ENCODE peak calls at places on chromosome 13, in seven cellular contexts. E is mesendoderm, R is mesenchymal stem cell, L is IMR-90, M is neuronal stem cell, S is H1, K is trophoblast cell. H is an unnamed sample. For H3K4me1, the result is how much of the 10 kb centered on the place peaks cover.

GRCh38 chr13:24670927-24671326 is 9.3 kb upstream of the ATP12A start:
- DNase-seq in L (no peak), E (peak), R (peak), S (no peak), K (peak), M (peak), H (peak)

GRCh38 chr13:91302070-91302469 is 45.4 kb upstream of the MIR17HG start:
- DNase-seq in S (no peak), L (no peak), M (no peak), K (no peak), R (no peak), E (no peak), H (no peak)

GRCh38 chr13:100954430-100955361 is 280.1 kb upstream of the TMTC4 start:
- DNase-seq in S (no peak), R (peak), K (no peak), M (no peak), L (peak), E (no peak), H (no peak)

GRCh38 chr13:42110410-42111155 is 62.1 kb downstream of the DGKH start:
- DNase-seq in L (peak), M (peak), R (peak), E (peak), K (peak), S (no peak), H (no peak)

GRCh38 chr13:24251525-24251924 is 57.9 kb upstream of the C1QTNF9 start:
- DNase-seq in E (no peak), L (no peak), R (no peak), M (no peak), K (no peak), S (no peak), H (no peak)

GRCh38 chr13:30846311-30846710 is 59.8 kb upstream of the MEDAG start:
- DNase-seq in M (no peak), K (no peak), S (no peak), L (peak), R (peak), E (no peak), H (no peak)

GRCh38 chr13:26007774-26008173 is 44.0 kb downstream of the SHISA2 start:
- DNase-seq in K (peak), E (no peak), S (no peak), M (no peak), R (peak), L (no peak), H (no peak)

GRCh38 chr13:43786766-43787517 is at the start of gene ENOX1:
- DNase-seq in E (peak), S (peak), L (peak), K (peak), R (peak), M (peak), H (peak)

GRCh38 chr13:19071161-19071936 is 110.3 kb downstream of the TUBA3C start:
- DNase-seq in R (no peak), S (no peak), E (no peak), L (no peak), K (no peak), M (no peak), H (no peak)

GRCh38 chr13:23909606-23910005 is 12.3 kb upstream of the C1QTNF9B start:
- DNase-seq in M (no peak), L (no peak), K (peak), S (no peak), E (no peak), R (no peak), H (no peak)

GRCh38 chr13:112531263-112531794 is 56.6 kb downstream of the TUBGCP3 start:
- DNase-seq in R (no peak), E (no peak), M (no peak), K (no peak), L (no peak), S (no peak), H (no peak)

GRCh38 chr13:20125129-20125782 is 35.6 kb downstream of the GJA3 start:
- DNase-seq in S (no peak), M (no peak), R (peak), K (peak), L (peak), E (no peak), H (peak)

GRCh38 chr13:31775686-31776085 is 36.4 kb downstream of the RXFP2 start:
- DNase-seq in E (no peak), K (no peak), R (no peak), M (no peak), L (no peak), S (no peak), H (no peak)

GRCh38 chr13:40578055-40578454 is 88.4 kb downstream of the FOXO1 start:
- DNase-seq in S (no peak), L (no peak), E (no peak), M (no peak), R (no peak), K (peak), H (no peak)

GRCh38 chr13:100484708-100485107 is 103.9 kb downstream of the GGACT start:
- DNase-seq in R (no peak), K (no peak), E (no peak), L (no peak), M (no peak), S (no peak), H (no peak)

GRCh38 chr13:83819156-83819555 is 63.1 kb downstream of the SLITRK1 start:
- DNase-seq in L (no peak), E (no peak), R (no peak), M (no peak), K (no peak), S (no peak), H (no peak)

GRCh38 chr13:87147076-87147475 is 524.1 kb upstream of the SLITRK5 start:
- DNase-seq in S (no peak), K (no peak), E (no peak), R (peak), L (peak), M (no peak), H (no peak)

GRCh38 chr13:90027409-90027808 is 1320.1 kb upstream of the MIR17HG start:
- DNase-seq in M (no peak), R (no peak), L (no peak), K (no peak), E (no peak), S (no peak), H (no peak)

GRCh38 chr13:75452564-75452963 is 29.4 kb downstream of the TBC1D4 start:
- DNase-seq in R (no peak), M (no peak), E (no peak), S (no peak), K (peak), L (no peak), H (no peak)

GRCh38 chr13:81610613-81611012 is 1269.7 kb upstream of the SPRY2 start:
- DNase-seq in K (no peak), M (no peak), E (no peak), S (no peak), R (peak), L (no peak), H (no peak)

GRCh38 chr13:38045278-38046048 is 175.9 kb upstream of the TRPC4 start:
- DNase-seq in E (peak), R (peak), K (peak), S (no peak), M (peak), L (peak), H (peak)

DNA sequence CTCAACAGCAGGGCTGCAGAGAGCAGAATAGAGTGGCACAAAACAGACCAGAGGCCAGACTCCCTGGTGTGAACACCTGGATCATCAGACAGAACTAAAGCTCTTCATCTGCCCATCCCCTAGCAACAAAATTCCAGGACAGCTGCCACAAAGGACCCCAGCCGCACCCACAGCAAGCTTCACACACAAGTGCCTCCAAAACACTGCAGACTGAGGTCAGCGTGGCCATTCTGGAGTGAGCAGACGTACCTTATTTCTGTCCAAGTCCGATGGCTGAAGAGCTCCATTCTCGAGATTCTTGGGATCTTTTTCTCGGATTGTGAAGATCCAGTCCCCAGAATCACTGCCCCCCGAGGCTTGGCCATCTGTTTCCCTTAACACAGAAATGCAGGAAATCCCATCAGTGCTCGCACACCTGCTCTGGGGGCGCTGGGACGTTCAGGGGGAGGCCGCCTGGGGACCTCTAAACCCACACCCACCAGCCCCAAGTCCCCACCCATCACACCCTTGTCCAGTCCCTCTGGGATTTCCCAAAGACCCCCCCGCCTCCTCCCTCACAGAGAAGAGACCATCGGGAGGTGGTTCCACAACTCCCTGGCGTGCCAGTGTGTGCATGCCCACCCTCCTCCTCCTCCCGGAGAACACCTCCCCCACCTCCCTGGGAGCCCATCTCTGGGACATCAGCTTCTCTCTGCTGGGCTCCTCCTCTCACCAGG is 115.2 kb downstream of the STK24 start:
- DNase-seq in R (no peak), M (no peak), S (no peak), L (no peak), K (no peak), E (no peak), H (no peak)
- H2BK5ac ChIP-seq in R (no peak), M (no peak), S (no peak), L (no peak), K (no peak), E (no peak), H (no peak)

GRCh38 chr13:46145950-46146349 is 36.0 kb downstream of the LCP1 start:
- DNase-seq in M (no peak), S (no peak), E (no peak), K (no peak), L (no peak), R (no peak), H (no peak)
- H2BK120ac ChIP-seq in M (no peak), S (no peak), E (no peak), K (no peak), L (no peak), R (no peak), H (no peak)

GRCh38 chr13:111219950-111220349 is 100.5 kb upstream of the TEX29 start:
- DNase-seq in E (peak), M (no peak), L (no peak), K (no peak), R (no peak), S (no peak), H (peak)
- H3K4me1 ChIP-seq in E (under half), M (under half), L (under half), K (under half), R (under half), S (under half), H (under half)

DNA sequence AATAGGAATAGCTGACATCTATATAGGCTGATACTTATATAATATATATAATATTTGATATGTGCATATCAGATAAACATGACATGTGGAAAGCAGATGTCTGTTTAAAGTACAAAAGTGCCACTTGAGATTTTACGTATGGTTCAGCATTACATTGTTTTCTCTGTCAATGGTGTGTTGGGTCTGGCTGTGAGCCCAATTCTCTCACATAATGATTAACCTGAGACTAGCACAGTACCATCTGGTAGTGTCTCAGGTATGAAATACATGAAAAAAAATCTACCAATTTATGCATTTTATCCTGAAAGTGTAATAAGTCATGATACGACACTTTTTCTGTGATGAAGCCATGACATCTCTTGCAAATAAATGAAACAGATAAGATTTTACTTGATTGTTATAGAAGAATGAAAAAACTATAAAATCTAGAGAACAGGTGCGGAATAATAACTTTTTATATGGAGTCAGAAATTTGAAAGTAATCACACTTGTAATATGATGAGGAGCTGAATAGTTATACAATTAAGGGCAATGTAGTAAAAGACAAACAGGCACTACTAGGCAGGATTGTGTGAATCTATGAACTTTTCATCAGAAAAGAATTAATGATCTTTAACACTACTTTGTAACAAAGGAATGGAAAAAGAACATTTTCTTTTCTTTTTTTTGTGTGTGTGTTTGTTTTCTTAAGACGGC is 1405.0 kb downstream of the OLFM4 start:
- DNase-seq in K (no peak), E (no peak), S (no peak), R (no peak), L (no peak), M (no peak), H (no peak)
- H2BK5ac ChIP-seq in K (no peak), E (no peak), S (no peak), R (no peak), L (no peak), M (no peak), H (no peak)

GRCh38 chr13:92355213-92355612 is 871.4 kb upstream of the GPC6 start:
- DNase-seq in K (no peak), E (peak), M (no peak), L (peak), S (no peak), R (peak), H (peak)

DNA sequence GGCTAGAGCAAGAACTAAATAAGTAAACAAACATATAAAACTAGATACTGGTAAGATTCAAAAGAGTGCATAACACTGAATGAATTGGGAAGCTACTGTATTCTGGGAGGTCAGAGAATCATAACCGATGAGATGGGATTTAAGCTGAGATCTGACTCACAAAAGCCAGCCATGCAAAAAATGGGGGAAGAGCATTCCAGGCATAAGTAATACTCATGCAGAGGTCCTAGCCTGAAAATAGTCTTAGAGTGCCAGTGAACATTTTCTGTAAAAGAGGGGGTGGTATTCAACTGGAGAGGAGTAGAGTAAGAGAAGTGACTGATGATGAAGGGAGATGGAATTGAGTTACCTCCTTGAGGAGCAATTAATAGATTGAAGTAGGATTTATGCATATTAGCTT is 872.0 kb upstream of the GPC6 start:
- DNase-seq in E (no peak), S (no peak), R (no peak), K (no peak), L (no peak), M (no peak), H (no peak)
- H2BK120ac ChIP-seq in E (no peak), S (no peak), R (no peak), K (no peak), L (no peak), M (no peak), H (no peak)

DNA sequence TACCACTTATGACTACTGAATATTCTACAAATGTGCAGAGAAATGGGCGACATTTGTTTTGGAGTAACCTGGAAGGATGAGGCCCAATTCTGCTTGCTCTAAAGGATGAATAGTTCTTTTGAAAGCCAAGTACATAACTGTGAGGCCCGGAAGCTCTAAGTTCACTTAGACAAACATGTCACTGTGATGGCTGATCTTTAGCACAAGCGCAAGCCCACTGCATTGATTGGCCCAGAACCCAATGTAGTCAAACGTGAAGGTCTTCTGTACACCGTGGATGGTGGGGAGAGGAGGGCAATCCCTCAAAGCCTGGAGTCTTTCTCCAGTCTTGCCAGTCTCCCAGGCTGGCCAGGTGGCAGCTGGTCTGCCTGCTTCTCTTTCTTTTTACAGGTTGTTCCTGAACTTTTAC is 139.6 kb downstream of the RFC3 start:
- DNase-seq in E (no peak), L (no peak), K (no peak), R (no peak), M (no peak), S (no peak), H (no peak)
- H3K4me1 ChIP-seq in E (under half), L (under half), K (under half), R (under half), M (under half), S (under half), H (under half)

GRCh38 chr13:78376033-78376432 is 227.3 kb downstream of the POU4F1 start:
- DNase-seq in R (no peak), M (no peak), E (no peak), K (no peak), L (no peak), S (no peak), H (no peak)

GRCh38 chr13:78372581-78372980 is 230.8 kb downstream of the POU4F1 start:
- DNase-seq in R (peak), L (no peak), E (no peak), K (no peak), S (no peak), M (no peak), H (no peak)

GRCh38 chr13:78382481-78382880 is 220.9 kb downstream of the POU4F1 start:
- DNase-seq in L (no peak), K (no peak), S (no peak), E (no peak), R (no peak), M (no peak), H (no peak)

GRCh38 chr13:78376822-78377221 is 226.5 kb downstream of the POU4F1 start:
- DNase-seq in K (no peak), R (no peak), E (no peak), M (no peak), L (no peak), S (no peak), H (no peak)
- H2BK5ac ChIP-seq in K (no peak), R (no peak), E (no peak), M (no peak), L (no peak), S (no peak), H (no peak)

GRCh38 chr13:74202129-74202528 is 67.9 kb upstream of the KLF12 start:
- DNase-seq in L (no peak), S (no peak), K (no peak), M (no peak), R (no peak), E (no peak), H (no peak)

GRCh38 chr13:74204606-74205312 is 70.6 kb upstream of the KLF12 start:
- DNase-seq in S (no peak), M (no peak), K (peak), L (peak), E (no peak), R (no peak), H (no peak)

GRCh38 chr13:74203576-74203975 is 69.4 kb upstream of the KLF12 start:
- DNase-seq in L (peak), M (no peak), R (no peak), E (no peak), K (no peak), S (no peak), H (no peak)

GRCh38 chr13:74200081-74200480 is 65.9 kb upstream of the KLF12 start:
- DNase-seq in L (peak), K (no peak), M (no peak), R (no peak), S (no peak), E (peak), H (no peak)

DNA sequence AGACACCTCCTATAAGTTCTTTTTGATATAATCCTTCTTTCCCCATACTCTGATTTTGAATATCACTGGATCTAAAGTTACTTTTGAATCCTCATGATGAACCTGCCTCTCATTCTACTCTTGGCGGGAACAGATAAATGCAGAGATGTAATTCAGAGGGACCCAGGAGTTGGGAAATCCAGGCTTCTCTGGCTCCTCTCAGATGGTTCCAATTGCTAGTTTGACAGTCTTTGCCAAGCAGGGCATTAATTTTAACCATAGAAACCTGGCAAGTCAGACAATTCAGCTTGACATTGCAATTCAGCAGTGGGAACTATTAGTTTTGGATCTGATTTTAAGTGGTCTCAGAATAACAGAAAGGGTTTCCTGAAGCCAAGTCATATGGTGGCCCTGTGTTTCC is 67.3 kb upstream of the KLF12 start:
- DNase-seq in R (no peak), S (no peak), E (no peak), K (no peak), L (no peak), M (no peak), H (no peak)
- H2BK120ac ChIP-seq in R (no peak), S (no peak), E (no peak), K (no peak), L (peak), M (no peak), H (no peak)

H was measured in H9.